ENCODE peak calls at places on chromosomes 16 and 17, in seven cellular contexts. C is activated CD4-positive, alpha-beta T cell treated with anti-CD3 and anti-CD28 coated beads, Interleukin-2, amount 50 U/mL, for 1 hour; R is astrocyte of the spinal cord; L is HT-29; J is ecto neural progenitor cell; P is testis; N is iPS DF 19.7. V is an unnamed sample.

GRCh38 chr16:88844412-88845118 is 12.2 kb downstream of the GALNS start:
- DNase-seq in N (no peak), L (no peak), J (no peak), R (no peak), P (no peak), C (no peak), V (no peak)

GRCh38 chr16:58036943-58037342 is 11.4 kb downstream of the MMP15 start:
- DNase-seq in P (no peak), J (no peak), N (no peak), C (no peak), L (no peak), R (no peak), V (no peak)

GRCh38 chr16:66515543-66516171 is 34.3 kb downstream of the TK2 start:
- DNase-seq in P (no peak), J (no peak), R (peak; percentile 69), N (no peak), C (no peak), L (peak; percentile 52), V (no peak)

GRCh38 chr17:40113110-40113960 is 8.4 kb upstream of the MSL1 start:
- DNase-seq in N (peak; percentile 91), C (peak; percentile 92), J (peak; percentile 94), P (peak; percentile 96), R (peak; percentile 94), L (peak; percentile 97), V (peak; percentile 98)

GRCh38 chr16:13351651-13352217 is 450.3 kb downstream of the SHISA9 start:
- DNase-seq in P (no peak), J (no peak), R (no peak), L (no peak), C (no peak), N (no peak), V (no peak)

GRCh38 chr16:89581045-89581695 is 5.6 kb downstream of the CPNE7 start:
- DNase-seq in P (no peak), R (peak; percentile 98), N (no peak), L (no peak), C (no peak), J (no peak), V (peak; percentile 50)

GRCh38 chr16:50616883-50617629 is 64.1 kb downstream of the SNX20 start:
- DNase-seq in J (no peak), C (no peak), L (no peak), P (no peak), R (peak; percentile 14), N (no peak), V (peak; percentile 89)

GRCh38 chr16:27511657-27512056 is 38.1 kb downstream of the GTF3C1 start:
- DNase-seq in C (no peak), N (no peak), L (no peak), P (no peak), J (no peak), R (peak; percentile 14), V (no peak)

GRCh38 chr17:76617838-76618237 is 25.7 kb downstream of the ST6GALNAC1 start:
- DNase-seq in L (no peak), P (no peak), C (no peak), N (no peak), R (no peak), J (no peak), V (no peak)

GRCh38 chr17:46192211-46192483 is 1.1 kb downstream of the KANSL1 start:
- DNase-seq in R (no peak), J (no peak), C (no peak), L (no peak), N (no peak), P (no peak), V (no peak)

GRCh38 chr16:51392651-51393187 is 241.6 kb upstream of the SALL1 start:
- DNase-seq in J (peak; percentile 52), P (no peak), L (no peak), R (peak; percentile 70), N (no peak), C (no peak), V (no peak)

GRCh38 chr17:35053204-35053603 is 10.3 kb downstream of the RFFL start:
- DNase-seq in R (no peak), J (no peak), C (no peak), N (no peak), P (no peak), L (no peak), V (no peak)

V was measured in HepG2.